ENCODE peak calls at places on chromosomes 4 and X, in ten cellular contexts. One of them, this sample, is unnamed.

GRCh38 chrX:37796302-37796701 is 16.4 kb downstream of the CYBB start:
- DNase-seq in ovary: no peak
- DNase-seq in tibial artery: no peak
- DNase-seq in CD8-positive, alpha-beta T cell: no peak
- DNase-seq in cardiac muscle cell: no peak
- DNase-seq in mesenchymal stem cell: no peak
- DNase-seq in CD8-positive, alpha-beta memory T cell: no peak
- DNase-seq in astrocyte: no peak
- DNase-seq in naive thymus-derived CD4-positive, alpha-beta T cell: no peak
- DNase-seq in tibial nerve: no peak
- DNase-seq in this sample: no peak

GRCh38 chr4:7434766-7435150 is at the start of gene PSAPL1:
- DNase-seq in ovary: peak; percentile 56
- DNase-seq in tibial artery: no peak
- DNase-seq in CD8-positive, alpha-beta T cell: no peak
- DNase-seq in cardiac muscle cell: peak; percentile 81
- DNase-seq in mesenchymal stem cell: peak; percentile 45
- DNase-seq in CD8-positive, alpha-beta memory T cell: no peak
- DNase-seq in astrocyte: peak; percentile 9
- DNase-seq in naive thymus-derived CD4-positive, alpha-beta T cell: no peak
- DNase-seq in tibial nerve: no peak
- DNase-seq in this sample: peak; percentile 72

GRCh38 chr4:160423879-160424451 is 1321.1 kb downstream of the RAPGEF2 start:
- DNase-seq in ovary: no peak
- DNase-seq in tibial artery: no peak
- DNase-seq in CD8-positive, alpha-beta T cell: no peak
- DNase-seq in cardiac muscle cell: peak; percentile 19
- DNase-seq in mesenchymal stem cell: peak; percentile 61
- DNase-seq in CD8-positive, alpha-beta memory T cell: no peak
- DNase-seq in astrocyte: peak; percentile 15
- DNase-seq in naive thymus-derived CD4-positive, alpha-beta T cell: no peak
- DNase-seq in tibial nerve: no peak
- DNase-seq in this sample: no peak

GRCh38 chrX:95754411-95754810 is 930.2 kb upstream of the DIAPH2 start:
- DNase-seq in ovary: no peak
- DNase-seq in tibial artery: no peak
- DNase-seq in CD8-positive, alpha-beta T cell: no peak
- DNase-seq in cardiac muscle cell: no peak
- DNase-seq in mesenchymal stem cell: no peak
- DNase-seq in CD8-positive, alpha-beta memory T cell: no peak
- DNase-seq in astrocyte: no peak
- DNase-seq in naive thymus-derived CD4-positive, alpha-beta T cell: no peak
- DNase-seq in tibial nerve: no peak
- DNase-seq in this sample: no peak

GRCh38 chr4:114400531-114400930 is 198.1 kb upstream of the UGT8 start:
- DNase-seq in ovary: no peak
- DNase-seq in tibial artery: no peak
- DNase-seq in CD8-positive, alpha-beta T cell: no peak
- DNase-seq in cardiac muscle cell: no peak
- DNase-seq in mesenchymal stem cell: no peak
- DNase-seq in CD8-positive, alpha-beta memory T cell: no peak
- DNase-seq in astrocyte: no peak
- DNase-seq in naive thymus-derived CD4-positive, alpha-beta T cell: no peak
- DNase-seq in tibial nerve: no peak
- DNase-seq in this sample: no peak

GRCh38 chr4:17323619-17324400 is 188.1 kb downstream of the QDPR start:
- DNase-seq in ovary: no peak
- DNase-seq in tibial artery: no peak
- DNase-seq in CD8-positive, alpha-beta T cell: no peak
- DNase-seq in cardiac muscle cell: no peak
- DNase-seq in mesenchymal stem cell: peak; percentile 72
- DNase-seq in CD8-positive, alpha-beta memory T cell: no peak
- DNase-seq in astrocyte: peak; percentile 38
- DNase-seq in naive thymus-derived CD4-positive, alpha-beta T cell: no peak
- DNase-seq in tibial nerve: no peak
- DNase-seq in this sample: no peak

GRCh38 chr4:155388162-155388561 is 11.4 kb upstream of the MAP9 start:
- DNase-seq in ovary: no peak
- DNase-seq in tibial artery: no peak
- DNase-seq in CD8-positive, alpha-beta T cell: no peak
- DNase-seq in cardiac muscle cell: no peak
- DNase-seq in mesenchymal stem cell: no peak
- DNase-seq in CD8-positive, alpha-beta memory T cell: no peak
- DNase-seq in astrocyte: no peak
- DNase-seq in naive thymus-derived CD4-positive, alpha-beta T cell: no peak
- DNase-seq in tibial nerve: no peak
- DNase-seq in this sample: no peak

GRCh38 chrX:41014776-41015175 is 70.5 kb upstream of the USP9X start:
- DNase-seq in ovary: no peak
- DNase-seq in tibial artery: no peak
- DNase-seq in CD8-positive, alpha-beta T cell: no peak
- DNase-seq in cardiac muscle cell: peak; percentile 11
- DNase-seq in mesenchymal stem cell: no peak
- DNase-seq in CD8-positive, alpha-beta memory T cell: no peak
- DNase-seq in astrocyte: peak; percentile 39
- DNase-seq in naive thymus-derived CD4-positive, alpha-beta T cell: no peak
- DNase-seq in tibial nerve: no peak
- DNase-seq in this sample: no peak

GRCh38 chr4:128322986-128323385 is 35.4 kb upstream of the PGRMC2 start:
- DNase-seq in ovary: no peak
- DNase-seq in tibial artery: no peak
- DNase-seq in CD8-positive, alpha-beta T cell: no peak
- DNase-seq in cardiac muscle cell: peak; percentile 51
- DNase-seq in mesenchymal stem cell: peak; percentile 53
- DNase-seq in CD8-positive, alpha-beta memory T cell: no peak
- DNase-seq in astrocyte: peak; percentile 98
- DNase-seq in naive thymus-derived CD4-positive, alpha-beta T cell: no peak
- DNase-seq in tibial nerve: no peak
- DNase-seq in this sample: no peak
- H3K4me3 ChIP-seq in ovary: no peak overlapping the region
- H3K4me3 ChIP-seq in tibial artery: no peak overlapping the region
- H3K4me3 ChIP-seq in CD8-positive, alpha-beta T cell: no peak overlapping the region
- H3K4me3 ChIP-seq in cardiac muscle cell: no peak overlapping the region
- H3K4me3 ChIP-seq in mesenchymal stem cell: no peak overlapping the region
- H3K4me3 ChIP-seq in CD8-positive, alpha-beta memory T cell: no peak overlapping the region
- H3K4me3 ChIP-seq in astrocyte: peak overlapping the region; percentile 22
- H3K4me3 ChIP-seq in naive thymus-derived CD4-positive, alpha-beta T cell: no peak overlapping the region
- H3K4me3 ChIP-seq in tibial nerve: no peak overlapping the region
- H3K4me3 ChIP-seq in this sample: no peak overlapping the region

GRCh38 chr4:1830234-1830633 is 25.7 kb downstream of the LETM1 start:
- DNase-seq in ovary: no peak
- DNase-seq in tibial artery: no peak
- DNase-seq in CD8-positive, alpha-beta T cell: no peak
- DNase-seq in cardiac muscle cell: no peak
- DNase-seq in mesenchymal stem cell: no peak
- DNase-seq in CD8-positive, alpha-beta memory T cell: no peak
- DNase-seq in astrocyte: no peak
- DNase-seq in naive thymus-derived CD4-positive, alpha-beta T cell: no peak
- DNase-seq in tibial nerve: no peak
- DNase-seq in this sample: no peak

GRCh38 chr4:1832690-1833089 is 23.3 kb downstream of the LETM1 start:
- DNase-seq in ovary: no peak
- DNase-seq in tibial artery: no peak
- DNase-seq in CD8-positive, alpha-beta T cell: no peak
- DNase-seq in cardiac muscle cell: no peak
- DNase-seq in mesenchymal stem cell: no peak
- DNase-seq in CD8-positive, alpha-beta memory T cell: no peak
- DNase-seq in astrocyte: no peak
- DNase-seq in naive thymus-derived CD4-positive, alpha-beta T cell: no peak
- DNase-seq in tibial nerve: no peak
- DNase-seq in this sample: no peak

GRCh38 chr4:1830642-1831228 is 25.2 kb downstream of the LETM1 start:
- DNase-seq in ovary: no peak
- DNase-seq in tibial artery: no peak
- DNase-seq in CD8-positive, alpha-beta T cell: no peak
- DNase-seq in cardiac muscle cell: no peak
- DNase-seq in mesenchymal stem cell: no peak
- DNase-seq in CD8-positive, alpha-beta memory T cell: no peak
- DNase-seq in astrocyte: no peak
- DNase-seq in naive thymus-derived CD4-positive, alpha-beta T cell: no peak
- DNase-seq in tibial nerve: no peak
- DNase-seq in this sample: no peak

GRCh38 chr4:1833307-1834046 is 22.5 kb downstream of the LETM1 start:
- DNase-seq in ovary: no peak
- DNase-seq in tibial artery: no peak
- DNase-seq in CD8-positive, alpha-beta T cell: no peak
- DNase-seq in cardiac muscle cell: no peak
- DNase-seq in mesenchymal stem cell: no peak
- DNase-seq in CD8-positive, alpha-beta memory T cell: no peak
- DNase-seq in astrocyte: no peak
- DNase-seq in naive thymus-derived CD4-positive, alpha-beta T cell: no peak
- DNase-seq in tibial nerve: no peak
- DNase-seq in this sample: no peak

DNA sequence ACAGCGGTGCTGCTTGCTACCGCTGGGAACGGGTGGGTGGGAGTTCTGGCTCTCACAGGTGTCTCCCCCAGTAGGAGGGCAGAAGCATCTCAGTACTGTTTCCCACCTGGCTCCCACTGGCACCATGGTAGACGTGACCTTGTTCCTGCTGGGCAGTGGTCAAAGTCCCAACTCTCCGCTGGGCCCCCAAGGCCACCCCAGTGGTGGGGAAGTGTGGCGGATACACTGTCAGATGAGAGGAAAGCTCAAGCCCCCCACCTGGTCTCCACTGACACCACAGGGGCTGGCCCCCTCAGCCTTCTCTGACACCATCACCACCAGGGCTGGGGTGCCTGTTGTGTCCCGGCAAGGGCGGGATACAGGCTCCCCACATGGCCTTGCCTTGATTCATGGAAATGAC is 24.6 kb downstream of the LETM1 start:
- DNase-seq in ovary: no peak
- DNase-seq in tibial artery: no peak
- DNase-seq in CD8-positive, alpha-beta T cell: no peak
- DNase-seq in cardiac muscle cell: no peak
- DNase-seq in mesenchymal stem cell: no peak
- DNase-seq in CD8-positive, alpha-beta memory T cell: no peak
- DNase-seq in astrocyte: no peak
- DNase-seq in naive thymus-derived CD4-positive, alpha-beta T cell: no peak
- DNase-seq in tibial nerve: no peak
- DNase-seq in this sample: no peak
- H3K4me1 ChIP-seq in ovary: no peaks in the 10 kb centered on the region
- H3K4me1 ChIP-seq in tibial artery: no peaks in the 10 kb centered on the region
- H3K4me1 ChIP-seq in CD8-positive, alpha-beta T cell: no peaks in the 10 kb centered on the region
- H3K4me1 ChIP-seq in cardiac muscle cell: peaks cover 7% of the 10 kb centered on the region
- H3K4me1 ChIP-seq in mesenchymal stem cell: peaks cover 23% of the 10 kb centered on the region
- H3K4me1 ChIP-seq in CD8-positive, alpha-beta memory T cell: no peaks in the 10 kb centered on the region
- H3K4me1 ChIP-seq in astrocyte: no peaks in the 10 kb centered on the region
- H3K4me1 ChIP-seq in naive thymus-derived CD4-positive, alpha-beta T cell: no peaks in the 10 kb centered on the region
- H3K4me1 ChIP-seq in tibial nerve: no peaks in the 10 kb centered on the region
- H3K4me1 ChIP-seq in this sample: peaks cover 10% of the 10 kb centered on the region

DNA sequence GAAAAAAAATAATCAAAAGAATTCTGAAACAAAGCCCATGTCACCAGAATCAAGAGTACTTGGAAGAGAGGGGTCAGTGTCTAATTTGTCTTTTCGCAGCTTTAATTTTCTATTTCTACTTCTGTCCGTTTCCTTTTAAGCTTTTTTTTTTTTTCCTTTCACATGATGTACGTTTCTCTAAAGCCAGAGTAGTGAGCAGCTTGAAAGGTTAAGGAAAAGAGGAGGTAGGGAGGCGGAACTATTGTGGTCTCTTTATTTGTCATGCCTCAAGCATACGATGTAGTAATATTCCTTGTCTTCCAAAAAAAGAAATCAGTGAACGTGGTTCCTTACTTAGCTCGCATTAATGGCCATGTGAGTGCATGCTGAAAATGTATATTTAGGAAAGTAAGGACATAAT is 311.5 kb downstream of the TENM3 start:
- DNase-seq in ovary: no peak
- DNase-seq in tibial artery: no peak
- DNase-seq in CD8-positive, alpha-beta T cell: no peak
- DNase-seq in cardiac muscle cell: peak; percentile 13
- DNase-seq in mesenchymal stem cell: no peak
- DNase-seq in CD8-positive, alpha-beta memory T cell: no peak
- DNase-seq in astrocyte: peak; percentile 79
- DNase-seq in naive thymus-derived CD4-positive, alpha-beta T cell: no peak
- DNase-seq in tibial nerve: no peak
- DNase-seq in this sample: no peak
- H3K27me3 ChIP-seq in ovary: no peaks in the 10 kb centered on the region
- H3K27me3 ChIP-seq in tibial artery: peaks cover 34% of the 10 kb centered on the region
- H3K27me3 ChIP-seq in CD8-positive, alpha-beta T cell: no peaks in the 10 kb centered on the region
- H3K27me3 ChIP-seq in cardiac muscle cell: no peaks in the 10 kb centered on the region
- H3K27me3 ChIP-seq in mesenchymal stem cell: no peaks in the 10 kb centered on the region
- H3K27me3 ChIP-seq in CD8-positive, alpha-beta memory T cell: no peaks in the 10 kb centered on the region
- H3K27me3 ChIP-seq in astrocyte: no peaks in the 10 kb centered on the region
- H3K27me3 ChIP-seq in naive thymus-derived CD4-positive, alpha-beta T cell: no peaks in the 10 kb centered on the region
- H3K27me3 ChIP-seq in tibial nerve: no peaks in the 10 kb centered on the region
- H3K27me3 ChIP-seq in this sample: no peaks in the 10 kb centered on the region

GRCh38 chr4:1042352-1043025 is 31.1 kb downstream of the FGFRL1 start:
- DNase-seq in ovary: peak; percentile 42
- DNase-seq in tibial artery: no peak
- DNase-seq in CD8-positive, alpha-beta T cell: no peak
- DNase-seq in cardiac muscle cell: no peak
- DNase-seq in mesenchymal stem cell: no peak
- DNase-seq in CD8-positive, alpha-beta memory T cell: no peak
- DNase-seq in astrocyte: no peak
- DNase-seq in naive thymus-derived CD4-positive, alpha-beta T cell: no peak
- DNase-seq in tibial nerve: no peak
- DNase-seq in this sample: no peak

GRCh38 chr4:1045193-1045594 is 33.8 kb downstream of the FGFRL1 start:
- DNase-seq in ovary: peak; percentile 49
- DNase-seq in tibial artery: no peak
- DNase-seq in CD8-positive, alpha-beta T cell: no peak
- DNase-seq in cardiac muscle cell: no peak
- DNase-seq in mesenchymal stem cell: no peak
- DNase-seq in CD8-positive, alpha-beta memory T cell: no peak
- DNase-seq in astrocyte: no peak
- DNase-seq in naive thymus-derived CD4-positive, alpha-beta T cell: no peak
- DNase-seq in tibial nerve: no peak
- DNase-seq in this sample: no peak

GRCh38 chr4:1043162-1043561 is 31.7 kb downstream of the FGFRL1 start:
- DNase-seq in ovary: no peak
- DNase-seq in tibial artery: no peak
- DNase-seq in CD8-positive, alpha-beta T cell: no peak
- DNase-seq in cardiac muscle cell: no peak
- DNase-seq in mesenchymal stem cell: no peak
- DNase-seq in CD8-positive, alpha-beta memory T cell: no peak
- DNase-seq in astrocyte: no peak
- DNase-seq in naive thymus-derived CD4-positive, alpha-beta T cell: no peak
- DNase-seq in tibial nerve: no peak
- DNase-seq in this sample: no peak

GRCh38 chr4:1044469-1045192 is 33.2 kb downstream of the FGFRL1 start:
- DNase-seq in ovary: peak; percentile 46
- DNase-seq in tibial artery: peak; percentile 21
- DNase-seq in CD8-positive, alpha-beta T cell: no peak
- DNase-seq in cardiac muscle cell: no peak
- DNase-seq in mesenchymal stem cell: no peak
- DNase-seq in CD8-positive, alpha-beta memory T cell: no peak
- DNase-seq in astrocyte: no peak
- DNase-seq in naive thymus-derived CD4-positive, alpha-beta T cell: no peak
- DNase-seq in tibial nerve: no peak
- DNase-seq in this sample: no peak

DNA sequence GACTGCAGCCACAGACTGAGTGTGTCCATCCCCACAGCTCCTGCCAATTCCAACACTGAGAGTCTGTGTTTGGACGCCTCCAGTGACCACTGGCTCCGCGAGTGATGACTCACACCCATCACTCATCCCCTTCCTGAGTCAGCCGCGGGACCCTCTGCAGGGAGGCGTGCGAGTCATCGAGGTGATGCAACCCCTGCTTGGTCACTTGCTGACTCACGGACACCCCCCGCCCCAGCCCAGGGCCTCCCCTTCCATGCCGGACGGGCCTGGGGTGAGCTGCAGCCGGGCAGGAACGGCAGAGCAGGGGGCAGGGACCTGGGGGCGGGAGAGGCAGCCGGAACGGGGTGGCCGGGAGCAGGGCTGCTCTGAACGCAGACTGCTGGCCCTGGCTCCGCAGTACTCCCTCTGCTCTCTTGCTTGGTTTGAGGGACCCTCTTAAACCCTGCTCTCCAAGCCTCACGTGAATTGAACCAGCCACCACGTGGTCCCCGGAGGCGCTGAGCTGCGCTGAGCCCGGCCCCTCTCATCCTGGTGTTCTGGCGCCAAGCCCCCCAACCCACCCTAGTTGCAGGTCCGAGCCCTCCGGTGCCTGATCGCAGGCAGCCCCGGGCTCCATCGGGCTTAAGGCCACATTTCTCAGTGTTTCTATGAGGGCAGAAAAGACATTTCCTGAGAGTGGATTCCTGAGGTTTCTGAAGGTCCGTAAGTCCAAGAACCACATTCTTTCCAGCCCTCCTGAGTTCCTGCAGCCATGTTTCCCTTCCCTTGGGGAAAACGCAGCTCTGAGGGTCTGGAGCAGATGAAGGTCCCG is 32.4 kb downstream of the FGFRL1 start:
- DNase-seq in ovary: peak; percentile 89
- DNase-seq in tibial artery: peak; percentile 98
- DNase-seq in CD8-positive, alpha-beta T cell: no peak
- DNase-seq in cardiac muscle cell: peak; percentile 99
- DNase-seq in mesenchymal stem cell: peak; percentile 99
- DNase-seq in CD8-positive, alpha-beta memory T cell: no peak
- DNase-seq in astrocyte: peak; percentile 98
- DNase-seq in naive thymus-derived CD4-positive, alpha-beta T cell: no peak
- DNase-seq in tibial nerve: peak; percentile 86
- DNase-seq in this sample: peak; percentile 95
- H3K4me3 ChIP-seq in ovary: peak overlapping the region; percentile 24
- H3K4me3 ChIP-seq in tibial artery: peak overlapping the region; percentile 47
- H3K4me3 ChIP-seq in CD8-positive, alpha-beta T cell: no peak overlapping the region
- H3K4me3 ChIP-seq in cardiac muscle cell: no peak overlapping the region
- H3K4me3 ChIP-seq in mesenchymal stem cell: peak overlapping the region; percentile 48
- H3K4me3 ChIP-seq in CD8-positive, alpha-beta memory T cell: no peak overlapping the region
- H3K4me3 ChIP-seq in astrocyte: peak overlapping the region; percentile 13
- H3K4me3 ChIP-seq in naive thymus-derived CD4-positive, alpha-beta T cell: no peak overlapping the region
- H3K4me3 ChIP-seq in tibial nerve: peak overlapping the region; percentile 20
- H3K4me3 ChIP-seq in this sample: no peak overlapping the region